ENCODE peak calls at places on chromosomes 13 and 19, in nine cellular contexts. One of them, this sample, is unnamed.

GRCh38 chr13:84400711-84401110 is 518.4 kb upstream of the SLITRK1 start:
- DNase-seq in testis: no peak
- DNase-seq in uterus: no peak
- DNase-seq in ovary: no peak
- DNase-seq in thyroid gland: no peak
- DNase-seq in lower leg skin: no peak
- DNase-seq in adrenal gland: no peak
- DNase-seq in breast epithelium: no peak
- DNase-seq in tibial nerve: no peak
- DNase-seq in this sample: no peak

GRCh38 chr19:7904074-7905020 is 670 bp downstream of the MAP2K7 start:
- DNase-seq in breast epithelium: peak
- DNase-seq in uterus: peak
- DNase-seq in tibial nerve: no peak
- DNase-seq in lower leg skin: peak
- DNase-seq in thyroid gland: no peak
- DNase-seq in testis: no peak
- DNase-seq in adrenal gland: peak
- DNase-seq in ovary: peak
- DNase-seq in this sample: no peak

GRCh38 chr19:17549088-17549740 is 6.2 kb upstream of the COLGALT1 start:
- DNase-seq in adrenal gland: no peak
- DNase-seq in testis: no peak
- DNase-seq in uterus: no peak
- DNase-seq in lower leg skin: no peak
- DNase-seq in tibial nerve: no peak
- DNase-seq in thyroid gland: no peak
- DNase-seq in ovary: no peak
- DNase-seq in breast epithelium: no peak
- DNase-seq in this sample: no peak

GRCh38 chr19:28404462-28404861 is 808.5 kb downstream of the UQCRFS1 start:
- DNase-seq in lower leg skin: no peak
- DNase-seq in testis: no peak
- DNase-seq in uterus: no peak
- DNase-seq in breast epithelium: no peak
- DNase-seq in ovary: no peak
- DNase-seq in adrenal gland: no peak
- DNase-seq in thyroid gland: no peak
- DNase-seq in tibial nerve: no peak
- DNase-seq in this sample: no peak

GRCh38 chr13:80680786-80681366 is 339.9 kb upstream of the SPRY2 start:
- DNase-seq in adrenal gland: no peak
- DNase-seq in ovary: no peak
- DNase-seq in lower leg skin: no peak
- DNase-seq in tibial nerve: no peak
- DNase-seq in thyroid gland: no peak
- DNase-seq in uterus: no peak
- DNase-seq in testis: no peak
- DNase-seq in breast epithelium: no peak
- DNase-seq in this sample: no peak

GRCh38 chr13:113488283-113488682 is 2.2 kb downstream of the DCUN1D2 start:
- DNase-seq in lower leg skin: no peak
- DNase-seq in tibial nerve: no peak
- DNase-seq in breast epithelium: no peak
- DNase-seq in uterus: no peak
- DNase-seq in ovary: no peak
- DNase-seq in adrenal gland: no peak
- DNase-seq in thyroid gland: no peak
- DNase-seq in testis: no peak
- DNase-seq in this sample: no peak

GRCh38 chr19:34096020-34096915 is 76.0 kb upstream of the LSM14A start:
- DNase-seq in tibial nerve: no peak
- DNase-seq in breast epithelium: no peak
- DNase-seq in thyroid gland: no peak
- DNase-seq in adrenal gland: peak
- DNase-seq in testis: no peak
- DNase-seq in ovary: no peak
- DNase-seq in uterus: no peak
- DNase-seq in lower leg skin: no peak
- DNase-seq in this sample: no peak

GRCh38 chr19:54154603-54155345 is 4.7 kb downstream of the LENG1 start:
- DNase-seq in uterus: no peak
- DNase-seq in ovary: no peak
- DNase-seq in tibial nerve: no peak
- DNase-seq in thyroid gland: no peak
- DNase-seq in lower leg skin: no peak
- DNase-seq in breast epithelium: no peak
- DNase-seq in testis: no peak
- DNase-seq in adrenal gland: no peak
- DNase-seq in this sample: no peak

GRCh38 chr13:27622102-27622820 is 569 bp downstream of the POLR1D start:
- DNase-seq in thyroid gland: no peak
- DNase-seq in uterus: no peak
- DNase-seq in tibial nerve: no peak
- DNase-seq in ovary: no peak
- DNase-seq in breast epithelium: no peak
- DNase-seq in lower leg skin: no peak
- DNase-seq in testis: peak
- DNase-seq in adrenal gland: peak
- DNase-seq in this sample: no peak

GRCh38 chr19:15197275-15198005 is 3.4 kb downstream of the NOTCH3 start:
- DNase-seq in uterus: no peak
- DNase-seq in adrenal gland: no peak
- DNase-seq in testis: no peak
- DNase-seq in lower leg skin: no peak
- DNase-seq in tibial nerve: no peak
- DNase-seq in ovary: no peak
- DNase-seq in breast epithelium: no peak
- DNase-seq in thyroid gland: no peak
- DNase-seq in this sample: no peak

GRCh38 chr13:97875218-97875617 is 78.3 kb upstream of the IPO5 start:
- DNase-seq in adrenal gland: no peak
- DNase-seq in ovary: no peak
- DNase-seq in uterus: no peak
- DNase-seq in tibial nerve: no peak
- DNase-seq in breast epithelium: no peak
- DNase-seq in lower leg skin: no peak
- DNase-seq in thyroid gland: no peak
- DNase-seq in testis: no peak
- DNase-seq in this sample: no peak

GRCh38 chr19:49103331-49104085 is 10.7 kb upstream of the LIN7B start:
- DNase-seq in tibial nerve: no peak
- DNase-seq in testis: no peak
- DNase-seq in thyroid gland: no peak
- DNase-seq in breast epithelium: no peak
- DNase-seq in adrenal gland: no peak
- DNase-seq in ovary: no peak
- DNase-seq in lower leg skin: no peak
- DNase-seq in uterus: no peak
- DNase-seq in this sample: no peak

GRCh38 chr13:67119481-67119883 is 110.7 kb downstream of the PCDH9 start:
- DNase-seq in testis: no peak
- DNase-seq in ovary: no peak
- DNase-seq in thyroid gland: no peak
- DNase-seq in breast epithelium: no peak
- DNase-seq in tibial nerve: no peak
- DNase-seq in uterus: no peak
- DNase-seq in adrenal gland: no peak
- DNase-seq in lower leg skin: no peak
- DNase-seq in this sample: no peak

GRCh38 chr19:2084993-2085720 is 11.0 kb downstream of the MOB3A start:
- DNase-seq in testis: peak
- DNase-seq in uterus: no peak
- DNase-seq in breast epithelium: peak
- DNase-seq in lower leg skin: peak
- DNase-seq in tibial nerve: no peak
- DNase-seq in thyroid gland: peak
- DNase-seq in ovary: no peak
- DNase-seq in adrenal gland: peak
- DNase-seq in this sample: no peak

GRCh38 chr19:10069046-10069445 is 17.1 kb upstream of the SHFL start:
- DNase-seq in thyroid gland: no peak
- DNase-seq in testis: no peak
- DNase-seq in adrenal gland: peak
- DNase-seq in lower leg skin: no peak
- DNase-seq in tibial nerve: no peak
- DNase-seq in uterus: no peak
- DNase-seq in breast epithelium: no peak
- DNase-seq in ovary: no peak
- DNase-seq in this sample: no peak

GRCh38 chr13:107301724-107302374 is 733.9 kb upstream of the ARGLU1 start:
- DNase-seq in uterus: no peak
- DNase-seq in breast epithelium: no peak
- DNase-seq in tibial nerve: no peak
- DNase-seq in lower leg skin: no peak
- DNase-seq in ovary: no peak
- DNase-seq in adrenal gland: no peak
- DNase-seq in testis: no peak
- DNase-seq in thyroid gland: no peak
- DNase-seq in this sample: no peak

GRCh38 chr13:97004096-97004876 is 10.0 kb upstream of the OXGR1 start:
- DNase-seq in tibial nerve: no peak
- DNase-seq in breast epithelium: no peak
- DNase-seq in lower leg skin: no peak
- DNase-seq in testis: no peak
- DNase-seq in thyroid gland: no peak
- DNase-seq in ovary: no peak
- DNase-seq in uterus: no peak
- DNase-seq in adrenal gland: no peak
- DNase-seq in this sample: no peak

GRCh38 chr19:29678484-29679106 is 13.3 kb downstream of the PLEKHF1 start:
- DNase-seq in ovary: peak
- DNase-seq in tibial nerve: peak
- DNase-seq in lower leg skin: peak
- DNase-seq in testis: peak
- DNase-seq in breast epithelium: peak
- DNase-seq in thyroid gland: peak
- DNase-seq in uterus: peak
- DNase-seq in adrenal gland: no peak
- DNase-seq in this sample: peak
- H3K4me3 ChIP-seq in ovary: no peak
- H3K4me3 ChIP-seq in tibial nerve: no peak
- H3K4me3 ChIP-seq in lower leg skin: no peak
- H3K4me3 ChIP-seq in testis: no peak
- H3K4me3 ChIP-seq in breast epithelium: no peak
- H3K4me3 ChIP-seq in thyroid gland: no peak
- H3K4me3 ChIP-seq in uterus: no peak
- H3K4me3 ChIP-seq in adrenal gland: no peak
- H3K4me3 ChIP-seq in this sample: no peak

GRCh38 chr19:12035220-12036172 is at the start of gene ZNF433:
- DNase-seq in lower leg skin: peak
- DNase-seq in breast epithelium: peak
- DNase-seq in uterus: peak
- DNase-seq in adrenal gland: peak
- DNase-seq in ovary: peak
- DNase-seq in thyroid gland: peak
- DNase-seq in testis: peak
- DNase-seq in tibial nerve: peak
- DNase-seq in this sample: no peak
- TF ChIP-seq POLR2A in lower leg skin: no peak
- TF ChIP-seq POLR2A in breast epithelium: peak
- TF ChIP-seq POLR2A in uterus: peak
- TF ChIP-seq POLR2A in adrenal gland: peak
- TF ChIP-seq POLR2A in ovary: peak
- TF ChIP-seq POLR2A in thyroid gland: peak
- TF ChIP-seq POLR2A in testis: peak
- TF ChIP-seq POLR2A in tibial nerve: peak
- TF ChIP-seq POLR2A in this sample: peak

GRCh38 chr19:3593156-3593555 is 7.9 kb downstream of the GIPC3 start:
- DNase-seq in breast epithelium: no peak
- DNase-seq in thyroid gland: no peak
- DNase-seq in testis: no peak
- DNase-seq in tibial nerve: no peak
- DNase-seq in uterus: no peak
- DNase-seq in ovary: no peak
- DNase-seq in lower leg skin: no peak
- DNase-seq in adrenal gland: no peak
- DNase-seq in this sample: no peak
- TF ChIP-seq CTCF in breast epithelium: no peak
- TF ChIP-seq CTCF in thyroid gland: no peak
- TF ChIP-seq CTCF in testis: no peak
- TF ChIP-seq CTCF in tibial nerve: no peak
- TF ChIP-seq CTCF in uterus: no peak
- TF ChIP-seq CTCF in ovary: no peak
- TF ChIP-seq CTCF in lower leg skin: no peak
- TF ChIP-seq CTCF in adrenal gland: no peak
- TF ChIP-seq CTCF in this sample: no peak

DNA sequence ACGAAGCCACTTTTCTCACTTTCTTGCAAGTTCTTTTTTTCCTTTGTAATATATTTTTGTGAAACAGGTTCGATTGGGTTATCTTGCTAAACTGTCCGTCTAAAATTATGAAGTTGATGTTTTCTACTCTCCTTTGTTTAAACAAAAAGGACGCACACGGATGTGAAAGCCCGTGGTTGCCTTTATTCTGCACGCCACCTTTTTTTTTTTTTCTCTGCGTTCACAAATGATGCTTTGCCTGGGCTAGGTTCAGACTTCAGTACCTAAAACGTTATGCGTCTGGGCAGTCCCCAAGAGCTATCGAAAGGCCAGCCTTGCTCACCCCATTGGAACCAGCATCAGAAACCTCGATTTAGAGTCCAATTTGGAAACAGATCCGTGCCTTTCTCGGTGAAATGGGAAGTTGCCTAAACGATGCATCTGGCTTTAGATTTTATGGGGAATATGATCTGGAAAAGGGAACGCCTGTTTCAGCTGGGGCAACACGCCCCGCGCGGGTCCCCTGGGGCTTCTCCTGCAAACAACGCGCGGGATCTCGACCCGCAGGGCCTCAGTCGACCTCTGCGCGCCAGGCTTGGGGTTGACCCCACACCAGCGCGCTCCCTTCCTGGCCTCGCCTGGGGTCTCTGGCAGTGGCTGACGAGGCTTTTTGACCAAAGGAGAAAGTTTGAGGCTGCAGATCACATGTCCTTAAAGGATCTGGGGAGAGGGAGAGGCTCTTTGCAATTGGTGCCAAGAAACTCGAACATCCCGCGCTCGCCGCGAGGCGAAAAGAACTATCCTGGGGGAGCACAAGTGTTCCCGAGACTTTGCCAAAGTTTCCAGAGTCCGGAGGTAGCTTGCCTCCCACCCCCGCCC is 114.0 kb downstream of the KCNRG start:
- DNase-seq in thyroid gland: no peak
- DNase-seq in tibial nerve: peak
- DNase-seq in adrenal gland: no peak
- DNase-seq in breast epithelium: no peak
- DNase-seq in ovary: no peak
- DNase-seq in lower leg skin: no peak
- DNase-seq in uterus: peak
- DNase-seq in testis: no peak
- DNase-seq in this sample: no peak
- H3K4me3 ChIP-seq in thyroid gland: no peak
- H3K4me3 ChIP-seq in tibial nerve: peak
- H3K4me3 ChIP-seq in adrenal gland: no peak
- H3K4me3 ChIP-seq in breast epithelium: peak
- H3K4me3 ChIP-seq in ovary: peak
- H3K4me3 ChIP-seq in lower leg skin: peak
- H3K4me3 ChIP-seq in uterus: peak
- H3K4me3 ChIP-seq in testis: peak
- H3K4me3 ChIP-seq in this sample: peak

This sample was measured in vagina.